ENCODE peak calls at places on chromosomes 6 and 20, in nine cellular contexts. One of them, this sample, is unnamed.

GRCh38 chr6:13486679-13487121 is 700 bp downstream of the GFOD1 start:
- DNase-seq in Peyer's patch: peak
- DNase-seq in astrocyte of the spinal cord: peak
- DNase-seq in HFF-Myc: no peak
- DNase-seq in RWPE2: peak
- DNase-seq in IMR-90: peak
- DNase-seq in fibroblast of villous mesenchyme: peak
- DNase-seq in H1: no peak
- DNase-seq in fibroblast of mammary gland: peak
- DNase-seq in this sample: no peak

GRCh38 chr6:15879372-15880261 is 216.8 kb upstream of the DTNBP1 start:
- DNase-seq in fibroblast of mammary gland: peak
- DNase-seq in fibroblast of villous mesenchyme: peak
- DNase-seq in HFF-Myc: peak
- DNase-seq in RWPE2: no peak
- DNase-seq in H1: no peak
- DNase-seq in IMR-90: peak
- DNase-seq in Peyer's patch: peak
- DNase-seq in astrocyte of the spinal cord: peak
- DNase-seq in this sample: no peak

GRCh38 chr6:169794317-169795055 is 43.1 kb downstream of the ERMARD start:
- DNase-seq in fibroblast of mammary gland: no peak
- DNase-seq in fibroblast of villous mesenchyme: no peak
- DNase-seq in Peyer's patch: peak
- DNase-seq in astrocyte of the spinal cord: no peak
- DNase-seq in RWPE2: no peak
- DNase-seq in IMR-90: no peak
- DNase-seq in H1: no peak
- DNase-seq in HFF-Myc: no peak
- DNase-seq in this sample: no peak

GRCh38 chr6:13573255-13573654 is 1.1 kb upstream of the SIRT5 start:
- DNase-seq in RWPE2: no peak
- DNase-seq in Peyer's patch: no peak
- DNase-seq in HFF-Myc: no peak
- DNase-seq in astrocyte of the spinal cord: no peak
- DNase-seq in fibroblast of mammary gland: no peak
- DNase-seq in fibroblast of villous mesenchyme: no peak
- DNase-seq in IMR-90: no peak
- DNase-seq in H1: no peak
- DNase-seq in this sample: no peak

GRCh38 chr6:32752580-32752979 is 10.8 kb downstream of the HLA-DQB2 start:
- DNase-seq in H1: no peak
- DNase-seq in Peyer's patch: no peak
- DNase-seq in astrocyte of the spinal cord: no peak
- DNase-seq in fibroblast of mammary gland: peak
- DNase-seq in fibroblast of villous mesenchyme: no peak
- DNase-seq in HFF-Myc: no peak
- DNase-seq in RWPE2: no peak
- DNase-seq in IMR-90: no peak
- DNase-seq in this sample: no peak

GRCh38 chr6:168971549-168971948 is 282.1 kb downstream of the THBS2 start:
- DNase-seq in fibroblast of mammary gland: no peak
- DNase-seq in H1: no peak
- DNase-seq in RWPE2: no peak
- DNase-seq in fibroblast of villous mesenchyme: no peak
- DNase-seq in astrocyte of the spinal cord: no peak
- DNase-seq in Peyer's patch: no peak
- DNase-seq in HFF-Myc: no peak
- DNase-seq in IMR-90: no peak
- DNase-seq in this sample: no peak

GRCh38 chr6:3734023-3734422 is 17.5 kb downstream of the PXDC1 start:
- DNase-seq in fibroblast of mammary gland: no peak
- DNase-seq in H1: no peak
- DNase-seq in Peyer's patch: no peak
- DNase-seq in IMR-90: no peak
- DNase-seq in RWPE2: no peak
- DNase-seq in fibroblast of villous mesenchyme: no peak
- DNase-seq in astrocyte of the spinal cord: no peak
- DNase-seq in HFF-Myc: no peak
- DNase-seq in this sample: no peak

GRCh38 chr20:49684335-49684997 is 29.2 kb downstream of the B4GALT5 start:
- DNase-seq in HFF-Myc: no peak
- DNase-seq in fibroblast of mammary gland: no peak
- DNase-seq in H1: no peak
- DNase-seq in IMR-90: no peak
- DNase-seq in fibroblast of villous mesenchyme: no peak
- DNase-seq in astrocyte of the spinal cord: no peak
- DNase-seq in Peyer's patch: no peak
- DNase-seq in RWPE2: no peak
- DNase-seq in this sample: no peak

GRCh38 chr6:52643158-52643557 is 27.8 kb upstream of the TMEM14A start:
- DNase-seq in fibroblast of villous mesenchyme: no peak
- DNase-seq in fibroblast of mammary gland: no peak
- DNase-seq in H1: no peak
- DNase-seq in Peyer's patch: no peak
- DNase-seq in IMR-90: peak
- DNase-seq in astrocyte of the spinal cord: no peak
- DNase-seq in HFF-Myc: no peak
- DNase-seq in RWPE2: no peak
- DNase-seq in this sample: no peak

GRCh38 chr6:10522929-10523573 is 1.9 kb downstream of the GCNT2 start:
- DNase-seq in Peyer's patch: no peak
- DNase-seq in IMR-90: no peak
- DNase-seq in H1: peak
- DNase-seq in fibroblast of mammary gland: no peak
- DNase-seq in HFF-Myc: no peak
- DNase-seq in fibroblast of villous mesenchyme: no peak
- DNase-seq in astrocyte of the spinal cord: no peak
- DNase-seq in RWPE2: no peak
- DNase-seq in this sample: no peak

GRCh38 chr6:48671506-48671905 is 560.5 kb upstream of the PTCHD4 start:
- DNase-seq in Peyer's patch: no peak
- DNase-seq in HFF-Myc: no peak
- DNase-seq in IMR-90: peak
- DNase-seq in RWPE2: no peak
- DNase-seq in fibroblast of villous mesenchyme: no peak
- DNase-seq in astrocyte of the spinal cord: no peak
- DNase-seq in fibroblast of mammary gland: peak
- DNase-seq in H1: no peak
- DNase-seq in this sample: no peak

GRCh38 chr20:50221501-50222323 is 31.1 kb downstream of the CEBPB start:
- DNase-seq in astrocyte of the spinal cord: no peak
- DNase-seq in IMR-90: peak
- DNase-seq in Peyer's patch: peak
- DNase-seq in H1: no peak
- DNase-seq in RWPE2: peak
- DNase-seq in fibroblast of mammary gland: peak
- DNase-seq in HFF-Myc: no peak
- DNase-seq in fibroblast of villous mesenchyme: peak
- DNase-seq in this sample: no peak

GRCh38 chr6:42694586-42694985 is 27.8 kb downstream of the PRPH2 start:
- DNase-seq in Peyer's patch: no peak
- DNase-seq in fibroblast of mammary gland: peak
- DNase-seq in fibroblast of villous mesenchyme: peak
- DNase-seq in HFF-Myc: no peak
- DNase-seq in astrocyte of the spinal cord: peak
- DNase-seq in RWPE2: no peak
- DNase-seq in H1: no peak
- DNase-seq in IMR-90: peak
- DNase-seq in this sample: no peak

DNA sequence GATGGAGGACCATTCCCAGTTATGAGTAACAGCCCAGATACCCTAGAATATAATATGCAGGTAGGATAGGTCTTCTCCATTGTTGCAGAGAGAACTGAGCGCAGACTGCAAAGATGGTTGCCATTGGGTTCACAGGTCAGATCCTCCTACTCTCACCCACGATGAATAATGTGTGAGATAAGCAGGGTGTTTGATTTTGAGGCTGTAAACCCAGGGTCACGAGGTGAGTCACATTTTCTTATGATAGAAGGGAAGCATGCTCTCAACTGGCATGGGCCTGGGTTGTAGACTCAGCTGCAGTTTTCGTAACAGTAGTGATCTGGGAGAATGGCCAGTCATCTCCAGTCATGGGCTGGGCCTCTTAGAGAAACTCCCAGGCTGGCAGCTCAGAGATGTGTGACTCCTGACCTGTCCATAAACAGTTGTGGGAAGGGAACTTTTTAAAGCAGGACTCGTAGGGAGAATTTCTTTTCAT is 74.2 kb downstream of the CD164 start:
- DNase-seq in IMR-90: peak
- DNase-seq in astrocyte of the spinal cord: peak
- DNase-seq in fibroblast of villous mesenchyme: peak
- DNase-seq in HFF-Myc: no peak
- DNase-seq in RWPE2: no peak
- DNase-seq in H1: no peak
- DNase-seq in Peyer's patch: peak
- DNase-seq in fibroblast of mammary gland: peak
- DNase-seq in this sample: no peak
- H3K4me3 ChIP-seq in IMR-90: no peak
- H3K4me3 ChIP-seq in astrocyte of the spinal cord: no peak
- H3K4me3 ChIP-seq in fibroblast of villous mesenchyme: no peak
- H3K4me3 ChIP-seq in HFF-Myc: no peak
- H3K4me3 ChIP-seq in RWPE2: no peak
- H3K4me3 ChIP-seq in H1: no peak
- H3K4me3 ChIP-seq in Peyer's patch: no peak
- H3K4me3 ChIP-seq in fibroblast of mammary gland: no peak
- H3K4me3 ChIP-seq in this sample: no peak

GRCh38 chr6:68192988-68193387 is 442.1 kb upstream of the ADGRB3 start:
- DNase-seq in fibroblast of villous mesenchyme: no peak
- DNase-seq in fibroblast of mammary gland: no peak
- DNase-seq in Peyer's patch: no peak
- DNase-seq in astrocyte of the spinal cord: no peak
- DNase-seq in H1: no peak
- DNase-seq in HFF-Myc: no peak
- DNase-seq in IMR-90: no peak
- DNase-seq in RWPE2: no peak
- DNase-seq in this sample: no peak

GRCh38 chr6:68200929-68201328 is 434.2 kb upstream of the ADGRB3 start:
- DNase-seq in IMR-90: no peak
- DNase-seq in Peyer's patch: no peak
- DNase-seq in H1: no peak
- DNase-seq in HFF-Myc: no peak
- DNase-seq in astrocyte of the spinal cord: no peak
- DNase-seq in fibroblast of villous mesenchyme: no peak
- DNase-seq in RWPE2: no peak
- DNase-seq in fibroblast of mammary gland: no peak
- DNase-seq in this sample: no peak

GRCh38 chr6:68194846-68195478 is 440.1 kb upstream of the ADGRB3 start:
- DNase-seq in IMR-90: no peak
- DNase-seq in HFF-Myc: no peak
- DNase-seq in fibroblast of villous mesenchyme: no peak
- DNase-seq in H1: no peak
- DNase-seq in RWPE2: no peak
- DNase-seq in fibroblast of mammary gland: no peak
- DNase-seq in astrocyte of the spinal cord: no peak
- DNase-seq in Peyer's patch: no peak
- DNase-seq in this sample: no peak

GRCh38 chr6:68197356-68197755 is 437.7 kb upstream of the ADGRB3 start:
- DNase-seq in fibroblast of mammary gland: no peak
- DNase-seq in H1: no peak
- DNase-seq in fibroblast of villous mesenchyme: no peak
- DNase-seq in astrocyte of the spinal cord: peak
- DNase-seq in Peyer's patch: no peak
- DNase-seq in IMR-90: no peak
- DNase-seq in RWPE2: no peak
- DNase-seq in HFF-Myc: no peak
- DNase-seq in this sample: no peak

DNA sequence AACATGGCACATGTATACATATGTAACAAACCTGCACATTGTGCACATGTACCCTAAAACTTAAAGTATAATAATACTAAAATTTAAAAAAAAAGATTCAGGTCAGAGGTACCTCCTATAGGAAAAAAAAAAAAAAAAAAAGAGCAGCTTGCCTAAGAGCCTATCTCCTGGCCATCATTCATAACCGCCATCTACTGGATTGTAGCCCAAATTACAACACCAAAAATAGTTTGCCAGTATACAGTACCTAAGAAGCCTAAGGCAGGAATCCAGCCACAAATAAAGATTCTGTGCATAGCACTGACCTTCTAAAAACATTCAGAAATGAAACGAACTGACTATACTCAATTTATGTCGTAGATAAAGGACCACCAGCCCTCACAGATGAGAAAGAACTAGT is 438.4 kb upstream of the ADGRB3 start:
- DNase-seq in RWPE2: no peak
- DNase-seq in Peyer's patch: no peak
- DNase-seq in H1: no peak
- DNase-seq in astrocyte of the spinal cord: peak
- DNase-seq in HFF-Myc: no peak
- DNase-seq in fibroblast of mammary gland: peak
- DNase-seq in IMR-90: no peak
- DNase-seq in fibroblast of villous mesenchyme: peak
- DNase-seq in this sample: no peak
- TF ChIP-seq CTCF in RWPE2: peak
- TF ChIP-seq CTCF in Peyer's patch: no peak
- TF ChIP-seq CTCF in H1: peak
- TF ChIP-seq CTCF in astrocyte of the spinal cord: peak
- TF ChIP-seq CTCF in HFF-Myc: no peak
- TF ChIP-seq CTCF in fibroblast of mammary gland: peak
- TF ChIP-seq CTCF in IMR-90: no peak
- TF ChIP-seq CTCF in fibroblast of villous mesenchyme: no peak
- TF ChIP-seq CTCF in this sample: no peak

DNA sequence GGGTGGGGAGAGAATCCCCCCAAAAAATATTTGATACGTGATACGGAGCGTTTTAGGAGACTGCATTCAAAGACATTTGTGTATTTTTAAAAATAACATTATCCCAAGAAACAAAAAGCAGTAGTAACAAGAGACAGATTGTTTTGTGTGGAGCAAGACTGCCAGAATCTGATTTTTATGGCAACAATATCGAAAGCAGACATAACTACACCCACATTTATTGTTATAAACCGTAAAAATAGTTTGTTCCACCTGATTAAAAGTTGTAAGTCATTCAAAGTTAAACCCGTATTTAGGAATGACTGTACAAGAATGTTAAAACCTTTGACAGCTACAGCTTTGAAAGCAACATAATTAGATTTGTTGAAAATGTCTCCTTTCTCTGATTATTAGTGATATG is 2.6 kb downstream of the EYA4 start:
- DNase-seq in IMR-90: no peak
- DNase-seq in astrocyte of the spinal cord: peak
- DNase-seq in H1: no peak
- DNase-seq in HFF-Myc: no peak
- DNase-seq in RWPE2: no peak
- DNase-seq in Peyer's patch: no peak
- DNase-seq in fibroblast of mammary gland: no peak
- DNase-seq in fibroblast of villous mesenchyme: no peak
- DNase-seq in this sample: no peak
- H3K4me3 ChIP-seq in IMR-90: peak
- H3K4me3 ChIP-seq in astrocyte of the spinal cord: no peak
- H3K4me3 ChIP-seq in H1: peak
- H3K4me3 ChIP-seq in HFF-Myc: no peak
- H3K4me3 ChIP-seq in RWPE2: no peak
- H3K4me3 ChIP-seq in Peyer's patch: no peak
- H3K4me3 ChIP-seq in fibroblast of mammary gland: no peak
- H3K4me3 ChIP-seq in fibroblast of villous mesenchyme: no peak
- H3K4me3 ChIP-seq in this sample: no peak

DNA sequence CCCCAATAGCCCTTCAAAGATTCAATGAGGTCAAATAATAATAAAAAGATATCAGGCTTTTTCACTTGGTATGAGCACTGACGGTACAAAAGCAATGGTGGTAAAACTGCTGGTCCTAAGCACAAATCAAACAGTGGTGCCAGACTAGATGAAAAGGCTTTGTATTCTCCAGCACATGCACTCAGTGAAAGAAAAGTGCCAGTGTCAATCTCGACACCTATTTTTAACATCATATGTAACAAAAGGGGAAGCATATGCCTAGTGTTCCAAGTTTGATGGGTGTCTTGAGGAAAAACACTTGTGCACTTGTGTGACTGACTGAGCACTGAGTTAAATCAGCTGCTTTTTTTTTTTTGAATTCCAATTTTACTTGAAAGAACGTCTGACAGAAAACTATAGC is 27.3 kb downstream of the MED23 start:
- DNase-seq in HFF-Myc: no peak
- DNase-seq in RWPE2: no peak
- DNase-seq in H1: no peak
- DNase-seq in astrocyte of the spinal cord: no peak
- DNase-seq in IMR-90: no peak
- DNase-seq in fibroblast of mammary gland: no peak
- DNase-seq in Peyer's patch: no peak
- DNase-seq in fibroblast of villous mesenchyme: no peak
- DNase-seq in this sample: no peak
- TF ChIP-seq CTCF in HFF-Myc: no peak
- TF ChIP-seq CTCF in RWPE2: no peak
- TF ChIP-seq CTCF in H1: no peak
- TF ChIP-seq CTCF in astrocyte of the spinal cord: no peak
- TF ChIP-seq CTCF in IMR-90: no peak
- TF ChIP-seq CTCF in fibroblast of mammary gland: no peak
- TF ChIP-seq CTCF in Peyer's patch: no peak
- TF ChIP-seq CTCF in fibroblast of villous mesenchyme: no peak
- TF ChIP-seq CTCF in this sample: no peak